ENCODE peak calls at places on chromosomes 11 and 22, in eight cellular contexts. V, G, J, P, I, U, R and X are unnamed samples.

GRCh38 chr11:2204361-2205213 is 33.0 kb upstream of the TH start:
- DNase-seq in J (no peak), P (peak), U (no peak), I (no peak), G (no peak), R (peak), V (no peak), X (no peak)

GRCh38 chr11:114115406-114116054 is 56.0 kb downstream of the ZBTB16 start:
- DNase-seq in I (no peak), J (no peak), V (no peak), U (no peak), G (no peak), P (peak), R (no peak), X (no peak)

GRCh38 chr11:78150346-78150745 is 10.9 kb upstream of the ALG8 start:
- DNase-seq in V (no peak), U (no peak), J (no peak), P (no peak), I (no peak), G (no peak), R (no peak), X (no peak)

GRCh38 chr22:20319041-20319744 is 667 bp downstream of the DGCR6L start:
- DNase-seq in J (no peak), U (no peak), I (peak), G (no peak), R (no peak), P (peak), V (no peak), X (peak)

GRCh38 chr11:132054822-132055221 is 684.4 kb downstream of the NTM start:
- DNase-seq in P (no peak), I (peak), G (no peak), V (no peak), U (no peak), J (peak), R (no peak), X (no peak)

GRCh38 chr11:1770061-1770460 is 6.3 kb upstream of the CTSD start:
- DNase-seq in R (no peak), G (no peak), J (no peak), P (no peak), V (no peak), U (no peak), I (no peak), X (no peak)

GRCh38 chr22:47366026-47366767 is 603.7 kb downstream of the TBC1D22A start:
- DNase-seq in V (no peak), R (peak), U (no peak), J (no peak), I (no peak), G (no peak), P (no peak), X (no peak)

GRCh38 chr22:36162127-36163034 is 1.8 kb upstream of the APOL3 start:
- DNase-seq in U (peak), R (no peak), J (no peak), P (no peak), V (peak), I (no peak), G (no peak), X (no peak)

GRCh38 chr11:77403228-77403627 is 70.7 kb downstream of the PAK1 start:
- DNase-seq in J (no peak), R (no peak), I (peak), V (no peak), G (no peak), U (no peak), P (no peak), X (no peak)

GRCh38 chr11:73393479-73394415 is 17.5 kb downstream of the RELT start:
- DNase-seq in U (peak), G (peak), V (no peak), I (peak), P (peak), J (peak), R (peak), X (peak)

GRCh38 chr11:76698321-76699043 is 27.9 kb upstream of the LRRC32 start:
- DNase-seq in U (no peak), P (no peak), V (no peak), I (no peak), J (no peak), G (no peak), R (no peak), X (peak)

GRCh38 chr11:5210376-5210885 is 9.9 kb upstream of the OR51V1 start:
- DNase-seq in V (no peak), U (no peak), G (no peak), J (no peak), R (no peak), P (no peak), I (no peak), X (no peak)

GRCh38 chr11:30346068-30346688 is 23.3 kb downstream of the ARL14EP start:
- DNase-seq in P (no peak), U (no peak), G (no peak), V (no peak), I (peak), J (peak), R (no peak), X (peak)

GRCh38 chr22:28773461-28773867 is 969 bp downstream of the CCDC117 start:
- DNase-seq in R (no peak), I (peak), J (peak), P (no peak), G (no peak), U (no peak), V (peak), X (no peak)

GRCh38 chr22:38467904-38468760 is at the start of gene KDELR3:
- DNase-seq in R (no peak), I (peak), U (no peak), P (peak), J (peak), G (peak), V (no peak), X (peak)

GRCh38 chr11:12696911-12697581 is 22.8 kb downstream of the TEAD1 start:
- DNase-seq in V (no peak), G (no peak), J (peak), P (no peak), U (no peak), R (no peak), I (no peak), X (no peak)

GRCh38 chr11:5596611-5597201 is at the start of gene TRIM6:
- DNase-seq in V (no peak), P (peak), U (no peak), R (no peak), G (peak), I (peak), J (peak), X (peak)

DNA sequence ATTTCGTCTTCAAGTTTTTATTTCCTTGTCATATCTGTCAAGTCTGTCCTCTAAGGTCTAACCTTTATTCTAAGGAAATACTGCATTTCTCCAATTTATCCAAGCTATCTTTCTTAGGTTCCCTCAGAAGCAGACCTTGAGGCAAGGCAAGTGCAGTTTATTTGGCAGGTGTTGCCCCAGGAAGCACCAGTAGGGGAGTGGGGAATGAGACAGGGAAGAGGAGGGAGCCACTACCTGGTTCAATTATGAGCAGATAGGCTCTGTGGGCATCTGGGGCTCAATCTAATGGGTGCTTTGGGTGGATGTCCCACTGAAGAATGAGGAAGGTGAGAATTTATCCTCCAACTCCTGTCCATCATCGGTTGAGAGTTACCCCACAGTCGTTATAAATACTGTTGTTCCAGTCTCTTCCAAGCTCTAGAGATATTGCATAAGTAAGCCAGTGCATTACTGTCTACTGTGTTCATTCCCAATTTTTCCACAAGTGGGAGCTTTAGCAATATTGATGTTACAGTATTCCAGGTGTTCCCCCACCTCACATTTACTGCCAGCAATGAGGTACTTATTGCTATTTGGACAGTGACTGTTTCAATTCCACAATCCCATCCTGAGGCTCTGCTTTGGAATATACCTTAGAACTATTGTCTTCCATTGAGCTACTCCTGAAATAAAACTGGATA is 154.9 kb upstream of the CEP126 start:
- DNase-seq in G (no peak), R (no peak), P (no peak), V (no peak), U (no peak), I (no peak), J (peak), X (no peak)
- TF ChIP-seq CTCF in G (no peak), R (peak), P (no peak), V (no peak), U (no peak), I (no peak), J (no peak), X (no peak)

DNA sequence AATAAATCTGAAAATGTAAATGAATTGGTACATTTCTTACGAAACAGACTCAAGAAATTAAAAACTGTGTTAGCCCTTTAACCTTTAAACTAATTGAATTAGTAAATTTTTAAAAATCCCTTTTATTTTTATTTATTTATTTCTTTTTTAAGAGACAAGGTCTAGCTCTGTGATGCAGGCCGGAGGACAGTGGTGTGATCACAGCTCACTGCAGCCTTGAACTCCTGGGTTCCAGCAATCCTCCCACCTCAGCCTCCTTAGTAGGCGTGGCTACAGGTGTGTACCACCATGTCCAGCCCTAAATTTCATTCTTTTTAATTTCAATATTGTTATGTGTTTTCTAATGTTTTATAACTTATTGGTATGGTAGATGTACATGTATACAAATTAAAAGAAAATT is 72.6 kb downstream of the MYEOV start:
- DNase-seq in R (no peak), I (no peak), J (no peak), V (no peak), G (no peak), U (no peak), P (no peak), X (no peak)
- TF ChIP-seq CTCF in R (no peak), I (no peak), J (no peak), V (no peak), G (no peak), U (no peak), P (no peak), X (no peak)

GRCh38 chr11:66068923-66069714 is 953 bp upstream of the PACS1 start:
- DNase-seq in U (peak), I (peak), R (no peak), G (no peak), J (no peak), V (peak), P (peak), X (no peak)

GRCh38 chr11:66071326-66071870 is 1.3 kb downstream of the PACS1 start:
- DNase-seq in R (no peak), P (no peak), J (no peak), G (no peak), U (no peak), V (no peak), I (no peak), X (no peak)

GRCh38 chr11:66070604-66071325 is 693 bp downstream of the PACS1 start:
- DNase-seq in P (peak), R (no peak), I (peak), G (no peak), J (peak), V (no peak), U (no peak), X (peak)

GRCh38 chr11:66068154-66068821 is 1.8 kb upstream of the PACS1 start:
- DNase-seq in P (peak), J (peak), U (peak), V (no peak), R (no peak), G (peak), I (peak), X (peak)

GRCh38 chr11:66069715-66070603 is at the start of gene PACS1:
- DNase-seq in P (peak), I (peak), U (peak), J (peak), R (no peak), G (peak), V (no peak), X (peak)
- TF ChIP-seq CTCF in P (peak), I (no peak), U (no peak), J (no peak), R (peak), G (peak), V (no peak), X (no peak)

GRCh38 chr11:87743002-87743401 is 432.2 kb downstream of the RAB38 start:
- DNase-seq in I (no peak), P (no peak), R (no peak), J (no peak), V (no peak), G (no peak), U (no peak), X (no peak)
- TF ChIP-seq CTCF in I (no peak), P (no peak), R (no peak), J (no peak), V (peak), G (no peak), U (no peak), X (peak)

DNA sequence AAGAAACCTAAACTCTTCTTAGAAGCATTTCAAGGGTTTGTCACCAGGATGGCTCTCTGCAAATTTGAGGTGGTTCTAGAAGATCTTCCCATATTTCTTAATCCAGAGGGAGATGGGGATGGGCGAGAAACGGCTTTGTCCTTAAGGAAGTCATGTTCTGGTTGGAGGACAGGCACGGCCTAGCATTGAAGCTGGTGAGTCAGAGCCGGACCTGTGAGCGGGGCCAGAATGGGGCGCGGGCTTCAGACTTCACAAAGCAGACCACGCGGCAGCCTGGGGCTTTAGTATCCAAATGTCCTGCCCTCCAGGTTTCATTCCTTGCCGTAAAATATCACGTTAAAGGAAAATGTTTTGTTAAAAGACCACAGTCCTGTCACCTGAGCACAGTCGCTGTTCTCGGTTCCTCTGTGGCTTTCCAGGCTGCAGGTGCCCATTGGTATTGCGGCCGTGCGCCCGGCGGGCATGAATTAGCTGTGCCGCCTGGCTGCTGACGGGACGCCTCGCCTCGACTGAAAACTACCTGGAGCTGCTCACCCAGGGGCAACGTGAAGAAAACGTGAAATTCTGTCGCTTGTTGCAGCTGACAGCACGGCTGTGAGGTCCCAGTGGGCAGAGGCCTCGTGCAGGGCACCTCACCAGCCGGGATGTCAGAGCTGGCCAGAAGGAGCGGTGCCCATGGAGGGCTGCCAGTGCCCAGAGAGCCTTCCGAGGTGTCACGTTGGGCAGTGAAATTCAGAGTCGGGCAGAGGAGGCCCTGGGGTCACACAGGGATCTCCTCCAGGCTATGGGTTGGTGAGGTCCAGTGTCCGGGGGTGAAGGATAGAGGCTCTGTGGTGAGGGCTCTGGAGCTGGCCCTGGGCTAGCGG is 59.0 kb downstream of the LRP5 start:
- DNase-seq in J (no peak), I (peak), P (no peak), V (no peak), G (no peak), R (no peak), U (no peak), X (no peak)
- TF ChIP-seq CTCF in J (no peak), I (no peak), P (no peak), V (peak), G (no peak), R (no peak), U (no peak), X (no peak)

GRCh38 chr11:115530752-115531151 is 26.5 kb upstream of the CADM1 start:
- DNase-seq in U (no peak), R (no peak), I (no peak), V (no peak), J (no peak), P (no peak), G (no peak), X (no peak)
- TF ChIP-seq CTCF in U (no peak), R (no peak), I (no peak), V (peak), J (no peak), P (no peak), G (no peak), X (no peak)

GRCh38 chr11:118074785-118075184 is 2.1 kb upstream of the TMPRSS4 start:
- DNase-seq in R (no peak), V (no peak), U (no peak), P (no peak), I (no peak), G (no peak), J (peak), X (no peak)
- TF ChIP-seq CTCF in R (no peak), V (no peak), U (no peak), P (no peak), I (no peak), G (no peak), J (no peak), X (no peak)

GRCh38 chr11:10415817-10416392 is 39.2 kb upstream of the AMPD3 start:
- DNase-seq in I (no peak), G (no peak), J (no peak), V (no peak), U (no peak), P (no peak), R (no peak), X (no peak)
- TF ChIP-seq CTCF in I (peak), G (no peak), J (no peak), V (peak), U (no peak), P (no peak), R (peak), X (no peak)

GRCh38 chr22:42902875-42903510 is 45.9 kb upstream of the ARFGAP3 start:
- DNase-seq in G (no peak), J (no peak), R (no peak), I (peak), P (peak), V (no peak), U (no peak), X (no peak)
- TF ChIP-seq CTCF in G (no peak), J (no peak), R (peak), I (no peak), P (no peak), V (no peak), U (no peak), X (no peak)